ENCODE peak calls at places on chromosome 15, in four cellular contexts. T is psoas muscle, K is neural crest cell, P is Calu3. N is an unnamed sample.

GRCh38 chr15:29021901-29022300 is 136.1 kb downstream of the APBA2 start:
- DNase-seq in T (no peak), K (no peak), P (no peak), N (no peak)

GRCh38 chr15:52464478-52464877 is 64.2 kb downstream of the MYO5A start:
- DNase-seq in T (no peak), K (no peak), P (no peak), N (no peak)

GRCh38 chr15:57385923-57386390 is 9.7 kb downstream of the CGNL1 start:
- DNase-seq in T (no peak), K (no peak), P (no peak), N (no peak)

GRCh38 chr15:61871926-61872522 is 188.2 kb downstream of the VPS13C start:
- DNase-seq in T (no peak), K (no peak), P (no peak), N (peak)

GRCh38 chr15:86735244-86736040 is 655.8 kb downstream of the AGBL1 start:
- DNase-seq in T (no peak), K (no peak), P (no peak), N (peak)

GRCh38 chr15:100592898-100593297 is 9.1 kb downstream of the LINS1 start:
- DNase-seq in T (no peak), K (no peak), P (no peak), N (no peak)

GRCh38 chr15:40098489-40099261 is 10.0 kb downstream of the BMF start:
- DNase-seq in T (peak), K (no peak), P (peak), N (peak)

GRCh38 chr15:99704444-99704838 is 28.8 kb downstream of the LYSMD4 start:
- DNase-seq in T (no peak), K (peak), P (peak), N (peak)

GRCh38 chr15:25787381-25787780 is 75.7 kb downstream of the ATP10A start:
- DNase-seq in T (no peak), K (no peak), P (no peak), N (no peak)

GRCh38 chr15:87219650-87220615 is 1036.6 kb downstream of the NTRK3 start:
- DNase-seq in T (no peak), K (no peak), P (no peak), N (peak)

GRCh38 chr15:77676569-77677375 is 44.1 kb upstream of the LINGO1 start:
- DNase-seq in T (no peak), K (no peak), P (no peak), N (no peak)

GRCh38 chr15:62828364-62828763 is 214.2 kb upstream of the TPM1 start:
- DNase-seq in T (no peak), K (no peak), P (no peak), N (no peak)

GRCh38 chr15:35302340-35302739 is 217.2 kb upstream of the NANOGP8 start:
- DNase-seq in T (no peak), K (no peak), P (no peak), N (no peak)

GRCh38 chr15:51267714-51268105 is 70.7 kb downstream of the CYP19A1 start:
- DNase-seq in T (no peak), K (peak), P (peak), N (peak)

GRCh38 chr15:53527996-53528395 is 231.5 kb downstream of the WDR72 start:
- DNase-seq in T (no peak), K (no peak), P (no peak), N (no peak)

GRCh38 chr15:99955181-99955525 is 221.9 kb upstream of the LYSMD4 start:
- DNase-seq in T (no peak), K (no peak), P (no peak), N (no peak)

GRCh38 chr15:82298032-82298431 is 35.4 kb downstream of the SAXO2 start:
- DNase-seq in T (no peak), K (no peak), P (no peak), N (no peak)

GRCh38 chr15:44243146-44243545 is 45.4 kb upstream of the GOLM2 start:
- DNase-seq in T (no peak), K (no peak), P (no peak), N (no peak)

GRCh38 chr15:75786564-75786925 is 56.7 kb upstream of the UBE2Q2 start:
- DNase-seq in T (no peak), K (no peak), P (no peak), N (no peak)

GRCh38 chr15:66703540-66703941 is 1.5 kb downstream of the SMAD6 start:
- DNase-seq in T (peak), K (peak), P (no peak), N (no peak)

GRCh38 chr15:31869640-31870335 is 160.5 kb upstream of the CHRNA7 start:
- DNase-seq in T (peak), K (peak), P (no peak), N (no peak)

GRCh38 chr15:86830304-86830703 is 750.6 kb downstream of the AGBL1 start:
- DNase-seq in T (no peak), K (no peak), P (no peak), N (peak)

GRCh38 chr15:80514071-80514780 is 110.0 kb downstream of the ARNT2 start:
- DNase-seq in T (no peak), K (no peak), P (no peak), N (no peak)

GRCh38 chr15:35810007-35810406 is 264.0 kb upstream of the DPH6 start:
- DNase-seq in T (no peak), K (no peak), P (no peak), N (no peak)

GRCh38 chr15:78804391-78804792 is 6.9 kb downstream of the ADAMTS7 start:
- DNase-seq in T (no peak), K (no peak), P (no peak), N (no peak)

GRCh38 chr15:52785672-52786406 is 4.3 kb downstream of the ONECUT1 start:
- DNase-seq in T (no peak), K (no peak), P (no peak), N (no peak)

GRCh38 chr15:50138391-50138790 is 19.4 kb upstream of the ATP8B4 start:
- DNase-seq in T (no peak), K (no peak), P (no peak), N (no peak)

GRCh38 chr15:81945014-81945615 is 100.7 kb downstream of the MEX3B start:
- DNase-seq in T (no peak), K (no peak), P (no peak), N (no peak)

GRCh38 chr15:43232289-43232874 is 11.6 kb upstream of the EPB42 start:
- DNase-seq in T (no peak), K (no peak), P (no peak), N (no peak)

GRCh38 chr15:57555270-57555669 is 36.4 kb upstream of the MYZAP start:
- DNase-seq in T (no peak), K (no peak), P (no peak), N (no peak)

GRCh38 chr15:48077785-48078184 is 43.0 kb upstream of the SLC24A5 start:
- DNase-seq in T (no peak), K (no peak), P (no peak), N (no peak)

GRCh38 chr15:96325579-96326331 is 4.7 kb upstream of the NR2F2 start:
- DNase-seq in T (no peak), K (no peak), P (no peak), N (no peak)

GRCh38 chr15:49898097-49898496 is 220.9 kb downstream of the ATP8B4 start:
- DNase-seq in T (no peak), K (no peak), P (no peak), N (no peak)

DNA sequence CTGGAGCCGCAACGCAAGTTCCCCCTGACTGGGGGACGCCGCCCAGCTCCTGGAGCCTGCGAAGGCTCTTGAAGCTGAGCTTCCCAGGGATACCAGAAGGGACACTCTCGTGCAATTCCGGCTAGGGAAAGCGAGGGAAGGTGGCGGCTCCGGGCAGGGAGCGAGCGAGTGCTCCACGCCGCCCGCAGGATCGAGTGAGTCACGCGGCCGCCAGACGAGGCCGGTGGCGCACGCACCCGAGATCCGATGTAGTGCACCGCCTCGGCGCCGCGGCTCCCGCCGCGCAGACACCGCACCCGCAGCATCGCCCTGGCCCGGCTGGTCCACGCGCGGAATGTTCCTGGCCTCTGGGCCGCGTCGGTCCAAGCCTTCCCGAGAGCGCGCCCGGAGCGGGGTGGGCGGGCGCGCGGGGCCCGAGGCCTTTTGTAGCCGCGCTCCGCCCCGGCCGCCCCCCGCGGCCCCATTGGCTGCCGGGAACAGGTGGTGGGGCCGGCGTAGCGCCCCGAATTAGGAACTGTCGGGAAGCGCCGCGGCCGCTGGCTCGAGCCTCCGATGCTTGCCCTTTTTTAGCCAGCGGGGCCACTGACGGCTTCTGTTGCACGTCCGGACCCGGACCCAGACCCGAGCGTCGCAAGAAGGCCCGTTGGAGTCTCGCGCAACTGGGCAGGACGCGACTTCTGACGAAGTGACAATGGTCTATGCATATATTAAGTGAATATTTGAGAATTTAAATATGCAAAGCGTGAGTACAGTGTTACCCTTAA is at the start of gene GATM:
- DNase-seq in T (peak), K (peak), P (peak), N (peak)
- TF ChIP-seq CTCF in T (peak), K (peak), P (peak), N (peak)

GRCh38 chr15:88470625-88471372 is 3.3 kb downstream of the MRPS11 start:
- DNase-seq in T (no peak), K (no peak), P (no peak), N (no peak)
- TF ChIP-seq CTCF in T (no peak), K (peak), P (no peak), N (no peak)

GRCh38 chr15:71133734-71134464 is 18.6 kb downstream of the THSD4 start:
- DNase-seq in T (no peak), K (no peak), P (peak), N (no peak)

GRCh38 chr15:71138473-71138872 is 23.2 kb downstream of the THSD4 start:
- DNase-seq in T (no peak), K (no peak), P (no peak), N (no peak)

GRCh38 chr15:71137138-71137518 is 21.9 kb downstream of the THSD4 start:
- DNase-seq in T (no peak), K (no peak), P (no peak), N (no peak)

GRCh38 chr15:71139264-71139663 is 24.0 kb downstream of the THSD4 start:
- DNase-seq in T (no peak), K (no peak), P (no peak), N (no peak)

GRCh38 chr15:71136159-71137137 is 21.2 kb downstream of the THSD4 start:
- DNase-seq in T (no peak), K (no peak), P (peak), N (peak)
- TF ChIP-seq CTCF in T (no peak), K (no peak), P (no peak), N (no peak)

DNA sequence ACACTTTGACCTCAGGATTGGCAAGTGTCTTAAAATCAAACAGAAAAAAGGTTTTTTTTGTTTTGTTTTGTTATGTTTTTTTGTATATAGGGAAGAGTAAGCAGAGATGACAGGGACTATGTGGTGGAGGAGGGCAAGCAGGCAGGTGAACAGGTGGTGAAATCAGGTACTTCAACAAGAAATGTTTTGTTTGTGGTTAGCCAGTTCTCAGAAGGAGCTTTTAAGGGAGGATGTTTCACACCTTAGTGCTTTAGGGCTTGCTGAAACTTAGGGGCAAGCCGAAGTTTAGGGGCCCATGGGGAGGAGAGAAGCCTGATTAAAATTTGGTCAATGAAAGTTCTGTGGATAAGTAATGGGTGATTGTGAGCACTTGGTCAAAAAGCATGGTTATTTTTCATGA is 370.7 kb upstream of the SLCO3A1 start:
- DNase-seq in T (no peak), K (no peak), P (no peak), N (no peak)
- TF ChIP-seq CTCF in T (no peak), K (no peak), P (no peak), N (no peak)

DNA sequence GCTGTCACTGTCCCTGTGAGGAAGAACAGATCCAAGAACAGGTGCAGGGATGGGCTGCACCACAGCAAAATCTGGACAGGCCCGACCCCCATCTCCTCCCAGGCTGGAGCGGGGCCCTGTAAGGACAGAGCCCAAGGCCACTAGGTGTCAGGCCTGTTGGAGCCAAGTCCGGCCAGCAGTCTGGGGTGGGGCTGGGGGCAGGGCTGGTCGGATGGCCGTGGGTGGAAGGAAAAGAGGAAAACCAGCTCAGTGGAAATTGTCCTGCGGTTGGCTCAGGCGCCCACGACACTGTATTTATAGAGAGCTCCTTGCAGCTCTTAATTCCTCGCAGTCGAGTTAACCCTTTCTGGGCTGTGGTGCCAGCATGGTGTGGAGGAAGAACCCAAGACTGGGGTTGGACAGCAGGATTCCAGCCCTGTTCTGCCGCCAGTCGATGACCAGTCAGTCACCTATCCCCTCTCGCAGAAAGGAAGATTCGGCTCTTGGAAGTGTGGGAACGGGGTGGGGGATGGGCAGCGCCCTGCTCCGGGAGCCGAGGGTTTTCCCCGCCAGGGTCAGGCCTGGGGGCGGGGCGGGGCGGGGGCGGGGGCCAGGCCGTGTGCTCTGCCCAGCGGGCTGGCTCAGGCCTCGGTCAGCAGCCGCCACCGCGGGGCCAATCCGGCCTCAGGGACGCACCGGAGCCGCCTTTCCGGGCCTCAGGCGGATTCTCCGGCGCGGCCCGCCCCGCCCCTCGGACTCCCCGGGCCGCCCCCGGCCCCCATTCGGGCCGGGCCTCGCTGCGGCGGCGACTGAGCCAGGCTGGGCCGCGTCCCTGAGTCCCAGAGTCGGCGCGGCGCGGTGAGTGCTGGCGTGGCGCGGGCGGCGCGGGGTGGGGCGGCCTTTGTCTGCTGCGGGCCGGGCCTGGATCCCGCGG is at the start of gene CD276:
- DNase-seq in T (peak), K (peak), P (peak), N (peak)
- TF ChIP-seq CTCF in T (no peak), K (peak), P (peak), N (peak)

N was measured in RWPE1.